ENCODE peak calls at places on chromosomes 16 and 17, in five cellular contexts. One of them, this sample, is unnamed.
A peak's percentile ranks its signal among the peaks of the same experiment; 100 is the strongest.

GRCh38 chr16:72362972-72363371 is 191.0 kb upstream of the PMFBP1 start:
- DNase-seq in HL-60: no peak
- DNase-seq in GM12878: peak; percentile 21
- DNase-seq in A549: no peak
- DNase-seq in HCT116: no peak
- DNase-seq in this sample: no peak

GRCh38 chr17:63945851-63946439 is 13.8 kb upstream of the CD79B start:
- DNase-seq in HL-60: no peak
- DNase-seq in HCT116: no peak
- DNase-seq in GM12878: no peak
- DNase-seq in A549: no peak
- DNase-seq in this sample: no peak

GRCh38 chr17:82240506-82241182 is 11.8 kb downstream of the SLC16A3 start:
- DNase-seq in GM12878: no peak
- DNase-seq in HCT116: no peak
- DNase-seq in HL-60: peak; percentile 57
- DNase-seq in A549: no peak
- DNase-seq in this sample: no peak

GRCh38 chr17:11880714-11881113 is 116.6 kb downstream of the ZNF18 start:
- DNase-seq in HCT116: peak; percentile 48
- DNase-seq in HL-60: no peak
- DNase-seq in GM12878: no peak
- DNase-seq in A549: peak; percentile 33
- DNase-seq in this sample: no peak

GRCh38 chr16:88358033-88358481 is 24.7 kb upstream of the ZNF469 start:
- DNase-seq in HCT116: no peak
- DNase-seq in A549: no peak
- DNase-seq in HL-60: no peak
- DNase-seq in GM12878: no peak
- DNase-seq in this sample: no peak

GRCh38 chr17:81397314-81398169 is 2.3 kb downstream of the BAHCC1 start:
- DNase-seq in HL-60: no peak
- DNase-seq in A549: peak; percentile 79
- DNase-seq in GM12878: no peak
- DNase-seq in HCT116: no peak
- DNase-seq in this sample: peak; percentile 92

GRCh38 chr17:7034955-7035590 is 742 bp upstream of the SLC16A13 start:
- DNase-seq in HL-60: no peak
- DNase-seq in A549: no peak
- DNase-seq in HCT116: no peak
- DNase-seq in GM12878: no peak
- DNase-seq in this sample: no peak

GRCh38 chr16:11098601-11099377 is 154.4 kb downstream of the CLEC16A start:
- DNase-seq in HCT116: no peak
- DNase-seq in HL-60: no peak
- DNase-seq in GM12878: no peak
- DNase-seq in A549: no peak
- DNase-seq in this sample: no peak

GRCh38 chr16:47965439-47965838 is 190.4 kb downstream of the ABCC12 start:
- DNase-seq in GM12878: no peak
- DNase-seq in HCT116: no peak
- DNase-seq in HL-60: no peak
- DNase-seq in A549: no peak
- DNase-seq in this sample: peak; percentile 88

GRCh38 chr17:6510321-6511023 is 45.9 kb downstream of the PITPNM3 start:
- DNase-seq in GM12878: no peak
- DNase-seq in HCT116: no peak
- DNase-seq in A549: no peak
- DNase-seq in HL-60: no peak
- DNase-seq in this sample: no peak

GRCh38 chr16:30621765-30622164 is 11.6 kb upstream of the ZNF689 start:
- DNase-seq in HCT116: no peak
- DNase-seq in GM12878: no peak
- DNase-seq in A549: no peak
- DNase-seq in HL-60: no peak
- DNase-seq in this sample: no peak

GRCh38 chr16:49932449-49932848 is 76.5 kb upstream of the ZNF423 start:
- DNase-seq in HL-60: no peak
- DNase-seq in HCT116: no peak
- DNase-seq in GM12878: no peak
- DNase-seq in A549: no peak
- DNase-seq in this sample: no peak

GRCh38 chr16:15046692-15047376 is 9.0 kb downstream of the NTAN1 start:
- DNase-seq in GM12878: no peak
- DNase-seq in HL-60: no peak
- DNase-seq in A549: no peak
- DNase-seq in HCT116: no peak
- DNase-seq in this sample: no peak

GRCh38 chr17:42284566-42284965 is 3.7 kb upstream of the STAT5A start:
- DNase-seq in GM12878: no peak
- DNase-seq in HL-60: no peak
- DNase-seq in A549: no peak
- DNase-seq in HCT116: no peak
- DNase-seq in this sample: no peak

GRCh38 chr17:46810837-46811236 is 7.7 kb downstream of the WNT3 start:
- DNase-seq in A549: no peak
- DNase-seq in HCT116: no peak
- DNase-seq in GM12878: no peak
- DNase-seq in HL-60: no peak
- DNase-seq in this sample: peak; percentile 28

GRCh38 chr16:70738083-70738977 is 52.5 kb upstream of the MTSS2 start:
- DNase-seq in GM12878: no peak
- DNase-seq in HL-60: peak; percentile 35
- DNase-seq in HCT116: no peak
- DNase-seq in A549: peak; percentile 83
- DNase-seq in this sample: peak; percentile 81

GRCh38 chr17:41539071-41539492 is 11.0 kb upstream of the KRT19 start:
- DNase-seq in HL-60: no peak
- DNase-seq in GM12878: no peak
- DNase-seq in A549: no peak
- DNase-seq in HCT116: no peak
- DNase-seq in this sample: no peak

GRCh38 chr17:72782985-72783701 is 309.3 kb downstream of the SLC39A11 start:
- DNase-seq in A549: no peak
- DNase-seq in GM12878: no peak
- DNase-seq in HCT116: no peak
- DNase-seq in HL-60: no peak
- DNase-seq in this sample: no peak

GRCh38 chr17:75011788-75012319 is 616 bp upstream of the MRPL58 start:
- DNase-seq in HCT116: no peak
- DNase-seq in GM12878: no peak
- DNase-seq in A549: no peak
- DNase-seq in HL-60: no peak
- DNase-seq in this sample: peak; percentile 42

GRCh38 chr16:11757671-11758545 is 15.3 kb upstream of the TXNDC11 start:
- DNase-seq in A549: peak; percentile 19
- DNase-seq in GM12878: no peak
- DNase-seq in HL-60: no peak
- DNase-seq in HCT116: no peak
- DNase-seq in this sample: no peak

GRCh38 chr17:43766413-43767052 is 7.9 kb upstream of the SOST start:
- DNase-seq in A549: peak; percentile 88
- DNase-seq in HCT116: peak; percentile 39
- DNase-seq in GM12878: no peak
- DNase-seq in HL-60: no peak
- DNase-seq in this sample: peak; percentile 93

GRCh38 chr17:50149425-50150353 is 788 bp downstream of the PPP1R9B start:
- DNase-seq in GM12878: no peak
- DNase-seq in HCT116: no peak
- DNase-seq in HL-60: no peak
- DNase-seq in A549: no peak
- DNase-seq in this sample: peak; percentile 78

GRCh38 chr17:77692571-77693161 is 265.8 kb upstream of the TNRC6C start:
- DNase-seq in HCT116: no peak
- DNase-seq in A549: no peak
- DNase-seq in GM12878: no peak
- DNase-seq in HL-60: no peak
- DNase-seq in this sample: no peak

GRCh38 chr17:68054296-68054900 is 18.9 kb downstream of the KPNA2 start:
- DNase-seq in GM12878: no peak
- DNase-seq in HL-60: no peak
- DNase-seq in A549: no peak
- DNase-seq in HCT116: no peak
- DNase-seq in this sample: no peak

GRCh38 chr16:83615553-83615952 is 192.2 kb upstream of the HSBP1 start:
- DNase-seq in A549: no peak
- DNase-seq in GM12878: no peak
- DNase-seq in HL-60: no peak
- DNase-seq in HCT116: no peak
- DNase-seq in this sample: no peak

GRCh38 chr17:28576758-28577465 is at the start of gene ALDOC:
- DNase-seq in HL-60: peak; percentile 90
- DNase-seq in HCT116: peak; percentile 81
- DNase-seq in GM12878: peak; percentile 88
- DNase-seq in A549: peak; percentile 95
- DNase-seq in this sample: peak; percentile 99

GRCh38 chr17:72719582-72720493 is 372.6 kb downstream of the SLC39A11 start:
- DNase-seq in HL-60: peak; percentile 67
- DNase-seq in HCT116: no peak
- DNase-seq in GM12878: no peak
- DNase-seq in A549: no peak
- DNase-seq in this sample: no peak

GRCh38 chr17:82587234-82588086 is 60.8 kb downstream of the WDR45B start:
- DNase-seq in HCT116: no peak
- DNase-seq in A549: no peak
- DNase-seq in HL-60: no peak
- DNase-seq in GM12878: no peak
- DNase-seq in this sample: no peak

GRCh38 chr16:12575288-12575687 is 228.4 kb downstream of the CPPED1 start:
- DNase-seq in A549: no peak
- DNase-seq in HL-60: no peak
- DNase-seq in GM12878: no peak
- DNase-seq in HCT116: no peak
- DNase-seq in this sample: no peak

GRCh38 chr16:14110728-14111251 is 39.7 kb downstream of the MRTFB start:
- DNase-seq in HCT116: no peak
- DNase-seq in A549: no peak
- DNase-seq in GM12878: no peak
- DNase-seq in HL-60: no peak
- DNase-seq in this sample: no peak

DNA sequence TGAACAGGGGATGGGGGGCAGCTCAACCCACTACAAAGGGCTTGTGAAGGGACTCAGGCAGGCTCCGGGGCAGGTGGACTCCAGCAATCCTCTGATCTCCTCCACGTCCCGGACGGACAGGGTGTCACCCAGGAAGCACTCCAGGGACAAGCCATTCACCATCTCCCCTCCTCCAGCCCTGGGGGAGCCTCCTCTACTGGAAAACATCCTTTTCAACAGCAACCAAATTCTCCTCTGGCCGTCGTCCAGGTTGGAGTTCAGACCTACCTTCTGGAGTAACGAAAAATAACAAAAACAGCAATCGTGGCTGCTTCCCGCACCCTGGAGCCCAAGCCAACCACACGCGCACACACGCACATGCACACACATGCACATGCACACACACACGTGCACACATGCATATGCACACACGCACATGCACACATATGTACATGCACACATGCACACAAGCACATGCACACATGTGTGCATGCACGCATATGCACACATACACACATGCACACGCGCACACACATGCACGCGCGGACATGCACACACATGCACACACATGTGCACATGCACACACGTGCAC is 8.9 kb upstream of the RBFOX3 start:
- DNase-seq in A549: no peak
- DNase-seq in GM12878: no peak
- DNase-seq in HCT116: no peak
- DNase-seq in HL-60: no peak
- DNase-seq in this sample: no peak
- TF ChIP-seq REST in A549: no peak
- TF ChIP-seq REST in GM12878: no peak
- TF ChIP-seq REST in HCT116: no peak
- TF ChIP-seq REST in HL-60: no peak
- TF ChIP-seq REST in this sample: no peak

GRCh38 chr16:3259829-3260228 is 3.4 kb upstream of the MEFV start:
- DNase-seq in GM12878: no peak
- DNase-seq in HL-60: no peak
- DNase-seq in HCT116: no peak
- DNase-seq in A549: no peak
- DNase-seq in this sample: no peak
- H3K27ac ChIP-seq in GM12878: no peak overlapping the region
- H3K27ac ChIP-seq in HL-60: peak overlapping the region; percentile 47
- H3K27ac ChIP-seq in HCT116: no peak overlapping the region
- H3K27ac ChIP-seq in A549: no peak overlapping the region
- H3K27ac ChIP-seq in this sample: no peak overlapping the region

GRCh38 chr16:67403976-67404555 is 10.8 kb upstream of the TPPP3 start:
- DNase-seq in HL-60: no peak
- DNase-seq in HCT116: no peak
- DNase-seq in GM12878: no peak
- DNase-seq in A549: no peak
- DNase-seq in this sample: no peak
- TF ChIP-seq REST in HL-60: no peak
- TF ChIP-seq REST in HCT116: no peak
- TF ChIP-seq REST in GM12878: no peak
- TF ChIP-seq REST in A549: no peak
- TF ChIP-seq REST in this sample: no peak

DNA sequence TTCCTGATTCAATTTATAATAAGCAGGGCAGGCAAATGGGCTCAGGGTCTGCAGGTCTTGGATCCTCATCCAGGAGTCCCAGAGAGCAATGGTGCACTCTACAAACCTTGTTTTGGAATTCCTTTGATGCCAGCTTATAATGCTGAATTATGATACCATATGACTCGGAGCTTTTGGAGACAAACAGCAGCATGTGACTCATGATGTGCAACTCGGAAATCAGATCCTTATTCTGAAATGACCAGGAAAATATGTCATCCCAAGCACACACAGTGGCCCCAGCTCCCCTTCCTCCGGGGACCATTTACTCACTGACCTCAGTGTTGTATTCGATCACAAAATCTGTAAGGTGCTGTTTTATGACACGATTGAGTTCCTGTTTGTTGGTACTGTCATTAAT is 20.2 kb upstream of the UMOD start:
- DNase-seq in A549: no peak
- DNase-seq in HL-60: no peak
- DNase-seq in GM12878: no peak
- DNase-seq in HCT116: no peak
- DNase-seq in this sample: no peak
- H3K27ac ChIP-seq in A549: no peak overlapping the region
- H3K27ac ChIP-seq in HL-60: no peak overlapping the region
- H3K27ac ChIP-seq in GM12878: no peak overlapping the region
- H3K27ac ChIP-seq in HCT116: no peak overlapping the region
- H3K27ac ChIP-seq in this sample: no peak overlapping the region

GRCh38 chr16:81693467-81694303 is 85.4 kb upstream of the PLCG2 start:
- DNase-seq in GM12878: no peak
- DNase-seq in HL-60: no peak
- DNase-seq in HCT116: no peak
- DNase-seq in A549: no peak
- DNase-seq in this sample: no peak
- TF ChIP-seq REST in GM12878: no peak
- TF ChIP-seq REST in HL-60: no peak
- TF ChIP-seq REST in HCT116: no peak
- TF ChIP-seq REST in A549: no peak
- TF ChIP-seq REST in this sample: no peak

This sample was measured in GM23338.